ENCODE peak calls at places on chromosomes 2 and 18, in ten cellular contexts. P is suprapubic skin, B is AG09309, V is Calu3, Q is GM13977, W is neural progenitor cell, E is astrocyte of the spinal cord, X is coronary artery, K is hepatocyte, R is mucosa of descending colon. Y is an unnamed sample.

GRCh38 chr2:230869691-230870543 is 5.2 kb downstream of the ITM2C start:
- DNase-seq in R (peak), B (no peak), K (peak), Q (no peak), V (no peak), P (peak), E (no peak), X (no peak), W (no peak), Y (no peak)

GRCh38 chr2:179440642-179441251 is 176.1 kb upstream of the SESTD1 start:
- DNase-seq in W (peak), E (peak), R (no peak), Q (peak), K (peak), B (no peak), X (no peak), V (no peak), P (no peak), Y (no peak)

GRCh38 chr2:133334923-133335322 is 233.3 kb downstream of the NCKAP5 start:
- DNase-seq in E (no peak), R (no peak), K (no peak), W (peak), B (no peak), P (no peak), X (no peak), V (no peak), Q (no peak), Y (no peak)

GRCh38 chr2:234753701-234754100 is 198.1 kb upstream of the SH3BP4 start:
- DNase-seq in R (no peak), K (no peak), X (no peak), W (no peak), P (no peak), E (no peak), V (no peak), B (no peak), Q (no peak), Y (no peak)

GRCh38 chr2:121171625-121172119 is 113.3 kb downstream of the TFCP2L1 start:
- DNase-seq in W (no peak), X (peak), E (no peak), R (no peak), V (no peak), P (peak), K (no peak), B (no peak), Q (no peak), Y (no peak)

GRCh38 chr2:107740300-107740699 is 86.4 kb upstream of the RGPD4 start:
- DNase-seq in W (no peak), V (no peak), Q (no peak), B (no peak), X (no peak), E (no peak), P (no peak), K (no peak), R (no peak), Y (no peak)

GRCh38 chr2:144894612-144895300 is 374.8 kb upstream of the ZEB2 start:
- DNase-seq in R (no peak), B (no peak), X (no peak), W (peak), P (no peak), K (no peak), V (no peak), Q (no peak), E (no peak), Y (no peak)

GRCh38 chr2:216590780-216591179 is 42.4 kb upstream of the IGFBP2 start:
- DNase-seq in B (no peak), X (no peak), W (no peak), V (no peak), Q (no peak), K (no peak), R (no peak), P (no peak), E (peak), Y (no peak)

GRCh38 chr2:20415511-20415918 is 31.4 kb upstream of the RHOB start:
- DNase-seq in W (no peak), R (no peak), P (no peak), V (no peak), E (no peak), K (no peak), X (peak), Q (no peak), B (no peak), Y (no peak)

GRCh38 chr2:129812654-129813053 is 166.8 kb upstream of the RAB6C start:
- DNase-seq in E (no peak), Q (no peak), K (no peak), X (no peak), V (no peak), B (no peak), R (no peak), W (no peak), P (no peak), Y (no peak)

GRCh38 chr2:54422072-54422581 is 34.0 kb upstream of the SPTBN1 start:
- DNase-seq in W (no peak), R (no peak), K (no peak), E (no peak), Q (no peak), B (no peak), V (no peak), P (no peak), X (no peak), Y (no peak)

GRCh38 chr2:74130211-74130995 is 17.3 kb downstream of the BOLA3 start:
- DNase-seq in E (no peak), V (no peak), B (no peak), P (no peak), K (no peak), W (no peak), R (no peak), X (no peak), Q (no peak), Y (no peak)

GRCh38 chr2:118539290-118539689 is 308.2 kb downstream of the EN1 start:
- DNase-seq in K (peak), B (peak), E (peak), Q (no peak), W (peak), X (no peak), R (no peak), V (peak), P (no peak), Y (no peak)

GRCh38 chr2:215826376-215826775 is 187.0 kb downstream of the MREG start:
- DNase-seq in B (no peak), V (peak), K (no peak), P (no peak), Q (no peak), R (no peak), W (no peak), X (no peak), E (no peak), Y (no peak)

GRCh38 chr2:15506231-15506819 is 54.8 kb downstream of the NBAS start:
- DNase-seq in W (no peak), R (no peak), V (no peak), E (peak), Q (no peak), K (no peak), B (no peak), X (no peak), P (no peak), Y (no peak)

GRCh38 chr2:119517433-119517832 is 6.8 kb downstream of the SCTR start:
- DNase-seq in E (peak), X (no peak), B (no peak), K (peak), Q (peak), W (peak), R (peak), P (no peak), V (peak), Y (no peak)

GRCh38 chr2:69159988-69160387 is 147.0 kb downstream of the ANTXR1 start:
- DNase-seq in W (peak), V (no peak), E (no peak), X (no peak), K (peak), P (no peak), Q (no peak), R (no peak), B (no peak), Y (no peak)

GRCh38 chr2:155209696-155210449 is 511.4 kb downstream of the KCNJ3 start:
- DNase-seq in E (no peak), W (no peak), V (no peak), K (no peak), X (no peak), Q (no peak), R (no peak), P (no peak), B (no peak), Y (no peak)

GRCh38 chr2:142873850-142874287 is 3.6 kb upstream of the KYNU start:
- DNase-seq in K (no peak), V (no peak), B (no peak), X (no peak), P (no peak), Q (no peak), R (no peak), W (no peak), E (no peak), Y (no peak)

GRCh38 chr2:112831956-112832567 is 4.5 kb downstream of the IL1B start:
- DNase-seq in K (no peak), P (no peak), W (no peak), Q (no peak), X (no peak), R (no peak), E (no peak), B (no peak), V (no peak), Y (no peak)

GRCh38 chr18:60295776-60296175 is 76.8 kb downstream of the MC4R start:
- DNase-seq in X (no peak), E (no peak), K (peak), P (no peak), V (peak), Q (no peak), W (peak), B (no peak), R (no peak), Y (peak)

GRCh38 chr2:143279672-143280071 is 150.5 kb downstream of the ARHGAP15 start:
- DNase-seq in E (no peak), Q (no peak), X (no peak), R (no peak), V (no peak), K (no peak), W (no peak), B (no peak), P (no peak), Y (no peak)

GRCh38 chr2:220315098-220315785 is 687.8 kb downstream of the SLC4A3 start:
- DNase-seq in K (no peak), P (no peak), R (no peak), Q (no peak), V (no peak), W (no peak), X (no peak), B (no peak), E (no peak), Y (no peak)

GRCh38 chr2:101655941-101656422 is 41.5 kb upstream of the MAP4K4 start:
- DNase-seq in V (no peak), E (peak), P (no peak), B (peak), Q (no peak), W (no peak), K (peak), X (no peak), R (no peak), Y (no peak)

GRCh38 chr2:36587091-36587490 is 10.9 kb downstream of the FEZ2 start:
- DNase-seq in Q (no peak), X (no peak), V (no peak), B (no peak), E (no peak), R (no peak), P (no peak), K (no peak), W (no peak), Y (no peak)

GRCh38 chr2:238602223-238602945 is 175.7 kb downstream of the ASB1 start:
- DNase-seq in E (no peak), V (no peak), X (no peak), R (no peak), Q (peak), W (no peak), P (no peak), B (no peak), K (no peak), Y (no peak)

GRCh38 chr2:108612514-108613183 is 78.4 kb downstream of the LIMS1 start:
- DNase-seq in Q (peak), V (no peak), W (no peak), R (peak), E (no peak), X (no peak), P (no peak), B (no peak), K (no peak), Y (no peak)

GRCh38 chr2:46012618-46013240 is 284.5 kb upstream of the EPAS1 start:
- DNase-seq in W (no peak), E (no peak), Q (no peak), P (no peak), V (no peak), B (no peak), R (no peak), X (no peak), K (no peak), Y (no peak)

GRCh38 chr18:46010676-46011075 is 43.5 kb upstream of the EPG5 start:
- DNase-seq in R (no peak), P (no peak), W (no peak), E (no peak), K (no peak), V (no peak), Q (no peak), X (no peak), B (no peak), Y (no peak)

GRCh38 chr2:180983468-180984388 is 3.3 kb downstream of the UBE2E3 start:
- DNase-seq in P (no peak), K (peak), W (peak), V (peak), E (peak), B (no peak), X (no peak), R (no peak), Q (peak), Y (peak)

GRCh38 chr2:182824759-182825143 is 41.7 kb downstream of the FRZB start:
- DNase-seq in W (no peak), V (no peak), Q (no peak), R (no peak), P (no peak), E (no peak), K (no peak), B (no peak), X (no peak), Y (no peak)

GRCh38 chr2:105873721-105874120 is 129.0 kb downstream of the NCK2 start:
- DNase-seq in K (peak), E (peak), W (peak), P (no peak), B (no peak), V (peak), X (peak), Q (peak), R (no peak), Y (no peak)

GRCh38 chr2:205803507-205803906 is 121.2 kb downstream of the NRP2 start:
- DNase-seq in W (no peak), X (no peak), P (no peak), K (no peak), Q (no peak), R (no peak), E (no peak), V (no peak), B (no peak), Y (no peak)

GRCh38 chr18:8262221-8262620 is 347.0 kb upstream of the RAB12 start:
- DNase-seq in B (no peak), R (no peak), W (no peak), V (no peak), X (no peak), P (no peak), E (no peak), K (no peak), Q (no peak), Y (no peak)

GRCh38 chr2:30400151-30400954 is 46.7 kb upstream of the LCLAT1 start:
- DNase-seq in V (no peak), R (no peak), W (no peak), K (no peak), X (no peak), E (no peak), P (no peak), Q (no peak), B (no peak), Y (no peak)

DNA sequence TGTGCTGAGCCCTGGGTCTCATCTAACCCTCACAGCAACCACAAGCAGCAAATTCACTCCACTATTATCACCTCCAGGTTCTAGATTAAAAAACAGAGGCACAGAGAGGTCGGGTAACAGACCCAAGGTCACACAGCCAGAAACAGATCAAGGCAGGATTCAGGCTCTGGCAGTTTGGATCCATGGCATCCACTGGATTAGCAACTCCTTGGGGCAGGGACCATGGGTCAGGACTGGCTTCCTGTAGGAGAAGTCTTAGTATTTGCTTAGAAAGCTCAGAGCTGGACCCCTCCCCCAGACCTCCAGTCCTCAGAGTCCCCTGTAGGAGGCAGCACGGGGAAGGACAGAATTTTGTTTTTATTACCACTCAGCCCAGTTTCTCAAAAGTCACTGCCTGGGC is 34.4 kb downstream of the ZFP36L2 start:
- DNase-seq in E (no peak), Q (no peak), R (no peak), W (no peak), K (no peak), P (no peak), V (no peak), B (no peak), X (no peak), Y (no peak)
- TF ChIP-seq CTCF in E (peak), Q (peak), R (no peak), W (peak), K (peak), P (no peak), V (no peak), B (peak), X (no peak), Y (peak)

GRCh38 chr2:190180313-190181065 is 118.0 kb upstream of the MSTN start:
- DNase-seq in R (peak), B (no peak), W (peak), X (no peak), E (peak), K (peak), P (peak), Q (peak), V (peak), Y (no peak)
- TF ChIP-seq CTCF in R (peak), B (peak), W (peak), X (no peak), E (peak), K (peak), P (peak), Q (peak), V (peak), Y (peak)

GRCh38 chr2:166384774-166385173 is 9.0 kb upstream of the SCN9A start:
- DNase-seq in B (no peak), V (peak), P (no peak), K (peak), W (peak), Q (peak), X (no peak), R (no peak), E (peak), Y (no peak)
- TF ChIP-seq CTCF in B (peak), V (peak), P (peak), K (peak), W (peak), Q (peak), X (no peak), R (no peak), E (peak), Y (peak)

GRCh38 chr2:202452744-202453143 is 76.6 kb downstream of the BMPR2 start:
- DNase-seq in V (no peak), R (no peak), P (no peak), W (no peak), Q (no peak), X (no peak), K (no peak), E (no peak), B (no peak), Y (no peak)

GRCh38 chr2:202455114-202455513 is 79.0 kb downstream of the BMPR2 start:
- DNase-seq in Q (no peak), X (no peak), V (no peak), E (no peak), B (no peak), W (no peak), P (no peak), K (no peak), R (no peak), Y (no peak)

GRCh38 chr2:202444000-202444399 is 67.9 kb downstream of the BMPR2 start:
- DNase-seq in E (no peak), V (no peak), K (no peak), Q (no peak), R (no peak), P (no peak), B (no peak), X (no peak), W (no peak), Y (no peak)

GRCh38 chr2:202450785-202451184 is 74.7 kb downstream of the BMPR2 start:
- DNase-seq in Q (no peak), X (no peak), E (no peak), B (no peak), P (no peak), K (no peak), W (no peak), V (no peak), R (no peak), Y (no peak)

DNA sequence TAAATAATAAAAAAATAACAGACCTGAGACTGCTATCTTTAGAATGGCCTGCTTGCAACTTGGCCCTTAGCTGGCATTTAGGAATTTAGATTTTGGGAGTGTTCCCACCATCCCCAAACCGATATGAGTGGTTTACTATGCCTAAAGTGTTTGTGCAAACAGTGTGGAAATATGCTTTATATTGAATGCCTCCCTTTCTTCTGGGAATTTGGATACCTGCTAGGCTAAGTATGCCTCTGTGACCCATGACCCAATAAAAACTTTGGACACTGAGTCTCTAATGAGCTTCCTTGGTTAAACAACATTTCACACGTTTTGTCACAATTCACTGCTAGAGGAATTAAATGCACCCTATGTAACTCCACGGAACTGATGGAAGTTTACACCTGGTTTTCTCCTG is 73.2 kb downstream of the BMPR2 start:
- DNase-seq in B (no peak), P (no peak), K (no peak), W (no peak), E (no peak), V (no peak), Q (no peak), R (no peak), X (no peak), Y (no peak)
- TF ChIP-seq CTCF in B (no peak), P (no peak), K (no peak), W (no peak), E (no peak), V (no peak), Q (no peak), R (no peak), X (no peak), Y (no peak)

Y was measured in epithelial cell of proximal tubule.